ENCODE peak calls at places on chromosomes 1 and 21, in five cellular contexts. S is AG20443, A is fibroblast of pulmonary artery, Y is EH, U is glutamatergic neuron. G is an unnamed sample.

GRCh38 chr21:46189213-46189958 is 5.1 kb upstream of the SPATC1L start:
- DNase-seq in S (peak; percentile 64), A (peak; percentile 64), Y (peak; percentile 71), U (no peak), G (no peak)

GRCh38 chr1:196690582-196690981 is 38.7 kb downstream of the CFH start:
- DNase-seq in S (no peak), A (no peak), Y (no peak), U (no peak), G (no peak)

GRCh38 chr1:153515504-153516394 is 20.0 kb downstream of the S100A6 start:
- DNase-seq in S (no peak), A (no peak), Y (no peak), U (no peak), G (peak; percentile 71)

GRCh38 chr1:230494514-230494913 is 68.4 kb upstream of the PGBD5 start:
- DNase-seq in S (no peak), A (no peak), Y (no peak), U (no peak), G (no peak)

GRCh38 chr1:215899901-215900300 is 332.8 kb downstream of the KCTD3 start:
- DNase-seq in S (no peak), A (no peak), Y (no peak), U (no peak), G (no peak)

GRCh38 chr1:38727629-38728175 is 131.9 kb downstream of the RRAGC start:
- DNase-seq in S (no peak), A (no peak), Y (no peak), U (no peak), G (no peak)

GRCh38 chr1:67270569-67270968 is 37.1 kb upstream of the IL12RB2 start:
- DNase-seq in S (no peak), A (no peak), Y (no peak), U (no peak), G (no peak)

GRCh38 chr1:108913105-108913948 is 36.5 kb downstream of the GPSM2 start:
- DNase-seq in S (no peak), A (peak; percentile 25), Y (no peak), U (no peak), G (no peak)